ENCODE peak calls at places on chromosome 4, in nine cellular contexts. E is GM23248, N is OCI-LY7, S is GM23338, J is HCT116, A is neural progenitor cell, T is PC-3, R is SK-N-SH, F is MM.1S. K is an unnamed sample.

GRCh38 chr4:33837043-33837442 is 2407.3 kb downstream of the ARAP2 start:
- DNase-seq in E (peak; percentile 72), N (no peak), S (no peak), J (no peak), A (no peak), T (peak; percentile 66), R (no peak), F (no peak), K (peak; percentile 7)

GRCh38 chr4:123479944-123480343 is 83.3 kb downstream of the SPRY1 start:
- DNase-seq in E (peak; percentile 12), N (peak; percentile 20), S (no peak), J (no peak), A (no peak), T (peak; percentile 62), R (no peak), F (no peak), K (peak; percentile 65)

GRCh38 chr4:122584517-122584916 is 36.3 kb downstream of the IL21 start:
- DNase-seq in E (peak; percentile 92), N (no peak), S (no peak), J (no peak), A (no peak), T (peak; percentile 64), R (no peak), F (peak; percentile 52), K (no peak)

GRCh38 chr4:184406915-184407314 is 67.4 kb downstream of the IRF2 start:
- DNase-seq in E (no peak), N (peak; percentile 21), S (no peak), J (no peak), A (no peak), T (no peak), R (no peak), F (no peak), K (no peak)

GRCh38 chr4:13399257-13399656 is 84.9 kb downstream of the RAB28 start:
- DNase-seq in E (peak; percentile 47), N (no peak), S (no peak), J (no peak), A (no peak), T (peak; percentile 3), R (no peak), F (no peak), K (no peak)

GRCh38 chr4:33626242-33626641 is 2618.1 kb downstream of the ARAP2 start:
- DNase-seq in E (no peak), N (no peak), S (no peak), J (no peak), A (no peak), T (no peak), R (no peak), F (no peak), K (no peak)

GRCh38 chr4:15368906-15369305 is 58.9 kb upstream of the C1QTNF7 start:
- DNase-seq in E (peak; percentile 74), N (no peak), S (no peak), J (no peak), A (no peak), T (peak; percentile 5), R (no peak), F (no peak), K (no peak)

GRCh38 chr4:139857021-139857420 is 191.4 kb downstream of the MGST2 start:
- DNase-seq in E (no peak), N (no peak), S (no peak), J (no peak), A (peak; percentile 91), T (peak; percentile 65), R (peak; percentile 75), F (no peak), K (peak; percentile 26)

GRCh38 chr4:156756118-156756517 is 215.5 kb downstream of the PDGFC start:
- DNase-seq in E (peak; percentile 39), N (no peak), S (no peak), J (no peak), A (no peak), T (no peak), R (no peak), F (no peak), K (no peak)

GRCh38 chr4:16544251-16544721 is 318.0 kb upstream of the TAPT1 start:
- DNase-seq in E (peak; percentile 42), N (no peak), S (no peak), J (no peak), A (no peak), T (no peak), R (no peak), F (no peak), K (peak; percentile 9)
- TF ChIP-seq EZH2phosphoT487 in E (no peak), N (no peak), S (no peak), J (no peak), A (no peak), T (no peak), R (no peak), F (no peak), K (no peak)

GRCh38 chr4:183295711-183296110 is 24.4 kb downstream of the CLDN22 start:
- DNase-seq in E (no peak), N (no peak), S (no peak), J (no peak), A (no peak), T (no peak), R (no peak), F (no peak), K (no peak)
- H4K20me1 ChIP-seq in E (peaks cover 4% of the 10 kb centered on the region), N (no peaks in the 10 kb centered on the region), S (peaks cover 3% of the 10 kb centered on the region), J (no peaks in the 10 kb centered on the region), A (no peaks in the 10 kb centered on the region), T (no peaks in the 10 kb centered on the region), R (no peaks in the 10 kb centered on the region), F (no peaks in the 10 kb centered on the region), K (no peaks in the 10 kb centered on the region)

GRCh38 chr4:144296941-144297340 is 156.4 kb upstream of the GYPA start:
- DNase-seq in E (no peak), N (no peak), S (no peak), J (no peak), A (no peak), T (no peak), R (no peak), F (no peak), K (no peak)

GRCh38 chr4:144304025-144304424 is 163.5 kb upstream of the GYPA start:
- DNase-seq in E (no peak), N (no peak), S (no peak), J (no peak), A (no peak), T (no peak), R (no peak), F (no peak), K (no peak)

GRCh38 chr4:144300616-144301015 is 160.1 kb upstream of the GYPA start:
- DNase-seq in E (no peak), N (no peak), S (no peak), J (no peak), A (no peak), T (no peak), R (no peak), F (no peak), K (no peak)

DNA sequence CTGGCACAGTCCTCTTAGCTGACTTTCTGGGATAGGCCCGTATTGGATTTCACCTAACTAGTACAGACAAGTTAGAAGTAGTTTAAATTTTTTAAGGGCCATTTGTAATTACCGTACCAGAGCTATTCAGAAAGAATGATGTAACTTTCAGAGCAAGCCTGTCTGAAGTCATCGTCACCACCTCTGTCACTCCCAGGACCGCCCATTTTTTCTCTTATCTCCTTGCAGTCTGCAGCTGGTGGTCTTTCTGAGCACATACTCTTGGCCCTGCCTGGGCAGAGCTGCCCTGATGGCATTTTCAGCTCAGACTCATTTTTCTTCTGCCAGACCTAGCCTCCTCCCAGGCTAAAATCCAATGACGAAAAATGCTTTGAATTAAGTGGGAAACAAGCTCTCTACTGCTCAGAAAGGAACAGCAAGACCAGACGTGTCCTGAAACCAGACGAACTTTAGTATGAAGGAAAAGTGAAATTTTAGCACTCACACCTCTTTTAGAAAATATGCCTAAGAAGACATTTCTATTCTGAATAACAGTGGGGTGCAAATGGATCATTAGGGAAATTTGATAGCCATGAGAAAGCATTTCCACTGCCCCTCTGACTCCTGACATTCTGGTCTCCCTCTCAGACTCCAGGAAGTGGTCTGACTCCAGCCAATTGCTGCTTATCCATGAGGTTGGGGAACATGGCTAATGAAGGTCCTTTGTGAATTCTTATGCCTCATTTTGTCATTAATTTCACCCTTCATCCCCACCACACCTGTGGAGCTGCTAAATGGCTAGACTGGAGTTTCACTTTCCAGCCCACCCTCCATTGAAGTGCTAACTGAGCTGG is 162.4 kb upstream of the GYPA start:
- DNase-seq in E (no peak), N (no peak), S (no peak), J (no peak), A (no peak), T (no peak), R (no peak), F (no peak), K (no peak)
- H3K4me1 ChIP-seq in E (no peaks in the 10 kb centered on the region), N (no peaks in the 10 kb centered on the region), S (peaks cover 3% of the 10 kb centered on the region), J (no peaks in the 10 kb centered on the region), A (no peaks in the 10 kb centered on the region), T (no peaks in the 10 kb centered on the region), R (no peaks in the 10 kb centered on the region), F (no peaks in the 10 kb centered on the region), K (no peaks in the 10 kb centered on the region)

DNA sequence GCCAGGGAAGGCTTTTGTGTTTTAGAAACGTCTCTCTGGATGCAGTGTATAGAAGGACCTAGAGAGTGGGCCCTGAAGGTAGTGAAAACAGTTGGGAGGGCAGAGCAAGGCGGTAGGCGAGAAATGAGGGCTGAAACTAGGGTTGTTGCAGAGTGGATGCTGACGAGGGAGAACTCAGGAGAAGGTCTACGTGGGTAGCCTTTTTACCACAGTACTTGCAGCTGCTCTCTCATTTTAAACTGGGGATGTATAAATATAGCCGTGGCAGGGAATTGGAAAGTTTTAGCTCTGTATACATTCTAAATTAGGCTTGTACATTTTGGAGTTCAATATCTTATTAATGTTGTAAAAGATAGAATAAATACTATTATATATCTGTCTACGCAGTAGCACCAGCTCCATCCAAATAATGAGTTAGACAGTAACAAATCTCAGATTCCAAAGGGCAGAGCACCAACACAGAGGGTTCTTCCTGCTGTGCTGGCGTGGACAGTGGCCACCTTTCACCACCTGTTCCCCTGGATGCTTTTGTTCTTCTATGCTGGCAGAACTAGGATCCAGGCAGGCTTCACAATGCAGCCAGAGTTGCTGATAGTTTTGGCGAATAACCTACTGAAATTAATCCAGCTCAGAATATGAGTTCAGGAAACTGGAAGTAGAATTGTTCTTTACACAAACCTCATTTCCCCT is 31.6 kb downstream of the CCNG2 start:
- DNase-seq in E (no peak), N (no peak), S (no peak), J (no peak), A (no peak), T (no peak), R (no peak), F (no peak), K (no peak)
- TF ChIP-seq EZH2phosphoT487 in E (no peak), N (no peak), S (no peak), J (no peak), A (no peak), T (no peak), R (no peak), F (no peak), K (no peak)

K was measured in hepatocyte.